ENCODE peak calls at places on chromosomes 6 and 20, in six cellular contexts. D is HCT116, W is uterus, Q is mammary epithelial cell, P is ovary, E is cardiac muscle cell. F is an unnamed sample.

GRCh38 chr6:85747654-85748053 is 105.0 kb upstream of the SYNCRIP start:
- DNase-seq in Q (no peak), W (no peak), D (no peak), E (no peak), P (no peak), F (no peak)

GRCh38 chr20:26209171-26209941 is 512.7 kb upstream of the ZNF337 start:
- DNase-seq in E (peak; percentile 31), P (no peak), D (no peak), Q (peak; percentile 9), W (no peak), F (peak; percentile 10)

GRCh38 chr20:51451484-51451883 is 91.0 kb downstream of the NFATC2 start:
- DNase-seq in W (no peak), Q (no peak), D (no peak), E (no peak), P (no peak), F (no peak)

GRCh38 chr20:6636209-6637159 is 131.0 kb upstream of the BMP2 start:
- DNase-seq in W (peak; percentile 17), E (peak; percentile 71), P (no peak), D (no peak), Q (peak; percentile 64), F (peak; percentile 48)

GRCh38 chr6:26553739-26554668 is 15.8 kb downstream of the HMGN4 start:
- DNase-seq in W (peak; percentile 86), D (peak; percentile 81), E (peak; percentile 74), Q (peak; percentile 89), P (peak; percentile 81), F (peak; percentile 89)

GRCh38 chr6:36444470-36444869 is 1.7 kb downstream of the KCTD20 start:
- DNase-seq in Q (peak; percentile 56), E (no peak), P (no peak), D (no peak), W (no peak), F (no peak)

GRCh38 chr20:41249781-41250281 is 67.7 kb downstream of the ZHX3 start:
- DNase-seq in D (no peak), P (peak; percentile 51), E (peak; percentile 22), W (peak; percentile 57), Q (peak; percentile 23), F (peak; percentile 37)

GRCh38 chr20:38790210-38791053 is 15.1 kb upstream of the PPP1R16B start:
- DNase-seq in W (no peak), D (peak; percentile 68), E (peak; percentile 60), Q (peak; percentile 77), P (no peak), F (peak; percentile 58)

GRCh38 chr6:91600561-91600960 is 1013.7 kb upstream of the MAP3K7 start:
- DNase-seq in W (no peak), Q (no peak), E (no peak), D (no peak), P (no peak), F (no peak)

GRCh38 chr20:8557711-8558110 is 425.6 kb downstream of the PLCB1 start:
- DNase-seq in W (no peak), P (no peak), D (no peak), Q (no peak), E (no peak), F (no peak)

GRCh38 chr6:53326372-53327016 is 22.3 kb downstream of the ELOVL5 start:
- DNase-seq in D (peak; percentile 85), E (no peak), W (peak; percentile 59), P (peak; percentile 61), Q (peak; percentile 97), F (peak; percentile 38)

GRCh38 chr20:6956574-6956973 is 189.1 kb downstream of the BMP2 start:
- DNase-seq in W (no peak), E (no peak), P (no peak), D (no peak), Q (peak; percentile 81), F (no peak)

GRCh38 chr20:46621492-46621891 is 29.8 kb downstream of the SLC13A3 start:
- DNase-seq in Q (no peak), W (no peak), P (no peak), E (no peak), D (no peak), F (peak; percentile 4)

GRCh38 chr6:30981942-30982772 is 1.4 kb upstream of the MUC21 start:
- DNase-seq in D (no peak), P (peak; percentile 44), E (peak; percentile 68), W (peak; percentile 33), Q (peak; percentile 82), F (peak; percentile 79)

GRCh38 chr6:168778201-168778600 is 337.2 kb downstream of the SMOC2 start:
- DNase-seq in Q (no peak), P (peak; percentile 71), W (peak; percentile 45), D (no peak), E (no peak), F (no peak)

GRCh38 chr20:41476013-41476441 is 109.4 kb upstream of the EMILIN3 start:
- DNase-seq in W (no peak), D (no peak), E (no peak), P (no peak), Q (peak; percentile 70), F (peak; percentile 69)

GRCh38 chr6:166583230-166583629 is 3.2 kb downstream of the RAMACL start:
- DNase-seq in P (no peak), D (no peak), E (no peak), Q (no peak), W (no peak), F (peak; percentile 22)

GRCh38 chr6:45703041-45703739 is 312.5 kb downstream of the CLIC5 start:
- DNase-seq in D (no peak), W (no peak), E (no peak), Q (peak; percentile 62), P (no peak), F (no peak)

GRCh38 chr6:52416629-52417151 is 3.5 kb upstream of the EFHC1 start:
- DNase-seq in Q (peak; percentile 63), W (no peak), E (peak; percentile 52), D (peak; percentile 77), P (no peak), F (peak; percentile 80)

GRCh38 chr6:44472250-44472945 is 84.9 kb downstream of the CDC5L start:
- DNase-seq in Q (no peak), E (no peak), D (no peak), P (no peak), W (no peak), F (no peak)

GRCh38 chr6:30679765-30680535 is 6.5 kb downstream of the PPP1R18 start:
- DNase-seq in W (no peak), E (no peak), P (no peak), Q (no peak), D (no peak), F (no peak)

GRCh38 chr6:151239603-151240035 is at the start of gene AKAP12:
- DNase-seq in Q (no peak), P (peak; percentile 68), E (peak; percentile 65), D (no peak), W (peak; percentile 73), F (no peak)

GRCh38 chr6:13709698-13710551 is 1.7 kb downstream of the RANBP9 start:
- DNase-seq in P (no peak), Q (peak; percentile 45), D (no peak), W (no peak), E (peak; percentile 13), F (peak; percentile 53)

GRCh38 chr6:169237496-169238134 is 16.0 kb downstream of the THBS2 start:
- DNase-seq in Q (no peak), P (no peak), W (no peak), D (no peak), E (no peak), F (no peak)

GRCh38 chr20:52087471-52087870 is 104.1 kb downstream of the ZFP64 start:
- DNase-seq in Q (no peak), D (no peak), E (no peak), W (no peak), P (no peak), F (no peak)

GRCh38 chr20:59939052-59939878 is 840 bp downstream of the PPP1R3D start:
- DNase-seq in W (peak; percentile 21), Q (no peak), D (no peak), E (no peak), P (peak; percentile 60), F (no peak)

GRCh38 chr20:59937150-59937549 is 3.0 kb downstream of the PPP1R3D start:
- DNase-seq in D (no peak), Q (no peak), P (no peak), W (no peak), E (no peak), F (no peak)

GRCh38 chr20:59939879-59940128 is 301 bp downstream of the PPP1R3D start:
- DNase-seq in P (peak; percentile 57), W (no peak), E (no peak), Q (no peak), D (no peak), F (no peak)

GRCh38 chr20:59938696-59939051 is 1.4 kb downstream of the PPP1R3D start:
- DNase-seq in E (no peak), W (peak; percentile 54), P (no peak), D (no peak), Q (peak; percentile 11), F (no peak)

GRCh38 chr20:59938221-59938620 is 1.9 kb downstream of the PPP1R3D start:
- DNase-seq in E (no peak), W (no peak), Q (peak; percentile 33), P (no peak), D (no peak), F (no peak)
- H3K4me3 ChIP-seq in E (peak overlapping the region; percentile 9), W (no peak overlapping the region), Q (peak overlapping the region; percentile 14), P (no peak overlapping the region), D (no peak overlapping the region), F (no peak overlapping the region)

DNA sequence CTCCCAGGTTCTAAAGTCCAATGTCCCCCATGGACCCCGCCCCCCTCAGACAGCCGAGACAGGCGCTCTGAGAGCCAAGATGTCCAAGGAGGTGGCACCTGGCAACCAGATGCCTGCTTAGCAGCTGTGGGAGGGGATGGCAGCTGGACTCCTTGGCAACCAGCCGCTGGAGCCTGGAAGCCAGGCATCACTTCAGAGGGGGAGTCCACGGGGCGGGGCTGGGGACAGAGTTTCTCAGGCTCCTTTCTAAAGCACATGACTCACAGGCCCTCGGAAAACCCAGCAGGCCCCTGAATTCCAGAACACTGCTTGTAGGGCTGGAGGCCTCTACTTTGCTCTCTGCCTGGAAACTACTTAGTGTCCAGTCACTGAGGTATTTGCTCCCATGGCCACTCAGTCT is 51.5 kb downstream of the PREX1 start:
- DNase-seq in E (no peak), D (no peak), W (no peak), P (no peak), Q (peak; percentile 7), F (peak; percentile 41)
- H3K4me1 ChIP-seq in E (no peaks in the 10 kb centered on the region), D (no peaks in the 10 kb centered on the region), W (no peaks in the 10 kb centered on the region), P (peaks cover 2% of the 10 kb centered on the region), Q (no peaks in the 10 kb centered on the region), F (peaks cover under 1% of the 10 kb centered on the region)

GRCh38 chr6:108156180-108156937 is 9.5 kb upstream of the NR2E1 start:
- DNase-seq in D (no peak), W (no peak), P (no peak), Q (peak; percentile 31), E (no peak), F (no peak)
- TF ChIP-seq CTCF in D (no peak), W (no peak), P (no peak), Q (no peak), E (no peak), F (no peak)

GRCh38 chr6:98946266-98946817 is 1.4 kb downstream of the FBXL4 start:
- DNase-seq in P (no peak), E (no peak), Q (no peak), D (no peak), W (no peak), F (no peak)

GRCh38 chr6:98947411-98948292 is at the start of gene FBXL4:
- DNase-seq in E (peak; percentile 90), P (peak; percentile 86), W (peak; percentile 82), D (peak; percentile 77), Q (peak; percentile 73), F (peak; percentile 87)

GRCh38 chr6:98944598-98945011 is 3.1 kb downstream of the FBXL4 start:
- DNase-seq in P (no peak), D (no peak), Q (peak; percentile 13), E (no peak), W (no peak), F (peak; percentile 2)

GRCh38 chr6:98945311-98946005 is 2.3 kb downstream of the FBXL4 start:
- DNase-seq in P (no peak), Q (no peak), W (no peak), E (no peak), D (no peak), F (no peak)

GRCh38 chr6:98946877-98947410 is 802 bp downstream of the FBXL4 start:
- DNase-seq in E (no peak), P (peak; percentile 59), Q (peak; percentile 50), W (peak; percentile 30), D (no peak), F (no peak)
- H3K4me3 ChIP-seq in E (peak overlapping the region; percentile 96), P (peak overlapping the region; percentile 81), Q (peak overlapping the region; percentile 79), W (peak overlapping the region; percentile 99), D (peak overlapping the region; percentile 76), F (peak overlapping the region; percentile 56)